ENCODE peak calls at places on chromosomes 4 and X, in nine cellular contexts. T is heart left ventricle, J is tibial nerve, N is Peyer's patch, S is fibroblast of lung, H is HCT116, M is tibial artery, C is OCI-LY7, U is foreskin keratinocyte. R is an unnamed sample. For H3K4me1, the result is how much of the 10 kb centered on the place peaks cover.

GRCh38 chr4:8157944-8158709 is 486 bp downstream of the ABLIM2 start:
- DNase-seq in T (no peak), J (no peak), N (no peak), S (no peak), H (no peak), M (no peak), C (no peak), U (no peak), R (no peak)

GRCh38 chr4:183905081-183905592 is at the start of gene STOX2:
- DNase-seq in T (peak), J (peak), N (peak), S (peak), H (no peak), M (peak), C (no peak), U (no peak), R (no peak)

GRCh38 chrX:108437789-108438623 is at the start of gene COL4A6:
- DNase-seq in T (peak), J (no peak), N (no peak), S (no peak), H (no peak), M (no peak), C (no peak), U (peak), R (no peak)

GRCh38 chr4:167595898-167596297 is 361.6 kb upstream of the SPOCK3 start:
- DNase-seq in T (no peak), J (no peak), N (no peak), S (no peak), H (no peak), M (no peak), C (no peak), U (peak), R (no peak)

GRCh38 chrX:44306336-44306735 is 37.1 kb downstream of the EFHC2 start:
- DNase-seq in T (no peak), J (no peak), N (no peak), S (peak), H (no peak), M (no peak), C (no peak), U (peak), R (no peak)

GRCh38 chrX:133961046-133961445 is 24.3 kb downstream of the GPC3 start:
- DNase-seq in T (no peak), J (no peak), N (no peak), S (no peak), H (no peak), M (no peak), C (no peak), U (no peak), R (no peak)

GRCh38 chrX:38800981-38801845 is at the start of gene MID1IP1:
- DNase-seq in T (peak), J (peak), N (peak), S (peak), H (peak), M (peak), C (peak), U (peak), R (peak)

GRCh38 chrX:145549476-145549875 is 268.2 kb upstream of the SLITRK2 start:
- DNase-seq in T (no peak), J (no peak), N (no peak), S (no peak), H (no peak), M (no peak), C (no peak), U (no peak), R (no peak)

GRCh38 chr4:2712261-2712842 is 43.8 kb downstream of the TNIP2 start:
- DNase-seq in T (no peak), J (no peak), N (no peak), S (peak), H (peak), M (no peak), C (peak), U (no peak), R (no peak)

GRCh38 chr4:47002593-47002992 is 9.2 kb upstream of the GABRA4 start:
- DNase-seq in T (no peak), J (no peak), N (no peak), S (peak), H (no peak), M (no peak), C (no peak), U (peak), R (no peak)

GRCh38 chr4:124206779-124207605 is 505.5 kb downstream of the ANKRD50 start:
- DNase-seq in T (no peak), J (no peak), N (no peak), S (peak), H (no peak), M (no peak), C (no peak), U (peak), R (no peak)

GRCh38 chr4:112735474-112735951 is 98.6 kb downstream of the LARP7 start:
- DNase-seq in T (no peak), J (no peak), N (no peak), S (no peak), H (no peak), M (no peak), C (peak), U (peak), R (no peak)

GRCh38 chrX:14922437-14922836 is 49.2 kb downstream of the MOSPD2 start:
- DNase-seq in T (no peak), J (no peak), N (no peak), S (peak), H (no peak), M (no peak), C (no peak), U (peak), R (no peak)

GRCh38 chrX:110667706-110668105 is 127.9 kb downstream of the CHRDL1 start:
- DNase-seq in T (no peak), J (no peak), N (no peak), S (peak), H (no peak), M (no peak), C (no peak), U (no peak), R (no peak)

GRCh38 chr4:138509346-138509745 is 267.2 kb upstream of the SLC7A11 start:
- DNase-seq in T (no peak), J (no peak), N (no peak), S (no peak), H (no peak), M (no peak), C (no peak), U (no peak), R (no peak)

GRCh38 chr4:88211473-88212252 is 53.2 kb upstream of the ABCG2 start:
- DNase-seq in T (no peak), J (no peak), N (peak), S (no peak), H (peak), M (no peak), C (peak), U (peak), R (peak)

GRCh38 chr4:104491826-104492771 is 2.6 kb downstream of the CXXC4 start:
- DNase-seq in T (no peak), J (no peak), N (no peak), S (peak), H (no peak), M (no peak), C (no peak), U (peak), R (no peak)

GRCh38 chrX:71181558-71181909 is 36.9 kb downstream of the NLGN3 start:
- DNase-seq in T (no peak), J (no peak), N (peak), S (no peak), H (no peak), M (no peak), C (peak), U (no peak), R (peak)

GRCh38 chr4:105440890-105441289 is 33.0 kb downstream of the PPA2 start:
- DNase-seq in T (no peak), J (no peak), N (no peak), S (no peak), H (no peak), M (no peak), C (no peak), U (no peak), R (no peak)

GRCh38 chr4:26503427-26503826 is 13.1 kb upstream of the CCKAR start:
- DNase-seq in T (no peak), J (no peak), N (no peak), S (peak), H (no peak), M (no peak), C (no peak), U (no peak), R (no peak)

GRCh38 chr4:181846934-181847333 is 396.3 kb upstream of the TENM3 start:
- DNase-seq in T (no peak), J (no peak), N (no peak), S (no peak), H (no peak), M (no peak), C (no peak), U (no peak), R (no peak)

GRCh38 chr4:8289956-8290700 is 20.6 kb downstream of the HTRA3 start:
- DNase-seq in T (peak), J (no peak), N (no peak), S (no peak), H (no peak), M (peak), C (no peak), U (no peak), R (no peak)

GRCh38 chrX:48919947-48920712 is 1.3 kb upstream of the PIM2 start:
- DNase-seq in T (no peak), J (no peak), N (no peak), S (no peak), H (no peak), M (no peak), C (peak), U (no peak), R (peak)

GRCh38 chr4:7013171-7013570 is 30.0 kb upstream of the TADA2B start:
- DNase-seq in T (no peak), J (no peak), N (no peak), S (no peak), H (no peak), M (no peak), C (no peak), U (no peak), R (no peak)

GRCh38 chr4:183098080-183098722 is 856 bp upstream of the WWC2 start:
- DNase-seq in T (peak), J (peak), N (peak), S (peak), H (no peak), M (peak), C (no peak), U (peak), R (peak)

GRCh38 chr4:152640058-152640921 is 39.5 kb downstream of the TMEM154 start:
- DNase-seq in T (no peak), J (no peak), N (no peak), S (no peak), H (no peak), M (no peak), C (peak), U (no peak), R (peak)

GRCh38 chr4:155011163-155011825 is 197.1 kb upstream of the NPY2R start:
- DNase-seq in T (no peak), J (no peak), N (no peak), S (no peak), H (no peak), M (no peak), C (no peak), U (no peak), R (no peak)

GRCh38 chr4:42627887-42628646 is 28.8 kb downstream of the ATP8A1 start:
- DNase-seq in T (peak), J (peak), N (peak), S (no peak), H (no peak), M (peak), C (peak), U (no peak), R (peak)

GRCh38 chr4:112510468-112511293 is 5.3 kb downstream of the NEUROG2 start:
- DNase-seq in T (no peak), J (no peak), N (no peak), S (no peak), H (no peak), M (no peak), C (no peak), U (no peak), R (no peak)

GRCh38 chr4:88599298-88599697 is 7.0 kb downstream of the HERC3 start:
- DNase-seq in T (no peak), J (no peak), N (no peak), S (peak), H (no peak), M (no peak), C (no peak), U (no peak), R (no peak)

GRCh38 chr4:152162331-152162697 is 373.6 kb downstream of the FBXW7 start:
- DNase-seq in T (no peak), J (no peak), N (no peak), S (peak), H (no peak), M (no peak), C (no peak), U (no peak), R (no peak)

GRCh38 chr4:92234393-92235176 is 69.2 kb upstream of the GRID2 start:
- DNase-seq in T (no peak), J (no peak), N (no peak), S (peak), H (peak), M (no peak), C (no peak), U (peak), R (no peak)

GRCh38 chrX:118726887-118727685 is at the start of gene IL13RA1:
- DNase-seq in T (peak), J (peak), N (peak), S (peak), H (peak), M (peak), C (no peak), U (peak), R (no peak)

GRCh38 chr4:10589308-10589707 is 95.3 kb downstream of the CLNK start:
- DNase-seq in T (no peak), J (no peak), N (no peak), S (no peak), H (no peak), M (no peak), C (no peak), U (peak), R (no peak)

GRCh38 chr4:173878701-173879100 is 348.7 kb upstream of the HAND2 start:
- DNase-seq in T (peak), J (no peak), N (no peak), S (peak), H (no peak), M (no peak), C (no peak), U (no peak), R (no peak)

GRCh38 chr4:86679441-86679840 is 85.3 kb downstream of the PTPN13 start:
- DNase-seq in T (no peak), J (no peak), N (no peak), S (no peak), H (no peak), M (no peak), C (no peak), U (no peak), R (no peak)

GRCh38 chrX:17846045-17846444 is 15.1 kb downstream of the RAI2 start:
- DNase-seq in T (no peak), J (no peak), N (no peak), S (no peak), H (no peak), M (no peak), C (no peak), U (no peak), R (no peak)

GRCh38 chr4:61877893-61878292 is 677.8 kb downstream of the ADGRL3 start:
- DNase-seq in T (no peak), J (no peak), N (no peak), S (no peak), H (no peak), M (no peak), C (no peak), U (no peak), R (no peak)

GRCh38 chr4:8920289-8920965 is 48.8 kb upstream of the HMX1 start:
- DNase-seq in T (no peak), J (no peak), N (peak), S (no peak), H (no peak), M (peak), C (no peak), U (no peak), R (no peak)

GRCh38 chr4:185822791-185823190 is 10.8 kb upstream of the SORBS2 start:
- DNase-seq in T (no peak), J (no peak), N (no peak), S (no peak), H (no peak), M (no peak), C (no peak), U (no peak), R (no peak)

DNA sequence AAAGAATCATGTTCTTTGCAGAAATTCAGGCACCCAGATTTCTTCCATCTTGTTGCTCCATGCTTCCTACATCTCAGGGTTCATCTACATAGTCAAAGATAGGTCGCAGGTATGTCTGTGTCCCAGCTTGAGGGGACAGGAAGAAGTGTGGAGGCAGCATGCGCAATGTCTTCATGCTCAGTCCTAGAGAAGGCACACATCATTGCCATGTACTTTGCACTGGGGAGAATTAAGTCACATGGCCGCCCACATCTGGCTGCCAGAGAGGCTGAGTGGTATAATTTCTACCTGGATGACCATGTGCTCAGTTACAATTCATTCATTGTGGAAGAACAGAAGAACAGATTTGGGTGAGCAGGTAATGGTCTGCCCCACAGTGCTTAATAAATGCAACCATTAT is 54.1 kb downstream of the GAB1 start:
- DNase-seq in T (no peak), J (no peak), N (peak), S (no peak), H (no peak), M (no peak), C (peak), U (no peak), R (no peak)
- H3K4me1 ChIP-seq in T (under half), J (under half), N (under half), S (under half), H (under half), M (half or more), C (half or more), U (under half), R (under half)

DNA sequence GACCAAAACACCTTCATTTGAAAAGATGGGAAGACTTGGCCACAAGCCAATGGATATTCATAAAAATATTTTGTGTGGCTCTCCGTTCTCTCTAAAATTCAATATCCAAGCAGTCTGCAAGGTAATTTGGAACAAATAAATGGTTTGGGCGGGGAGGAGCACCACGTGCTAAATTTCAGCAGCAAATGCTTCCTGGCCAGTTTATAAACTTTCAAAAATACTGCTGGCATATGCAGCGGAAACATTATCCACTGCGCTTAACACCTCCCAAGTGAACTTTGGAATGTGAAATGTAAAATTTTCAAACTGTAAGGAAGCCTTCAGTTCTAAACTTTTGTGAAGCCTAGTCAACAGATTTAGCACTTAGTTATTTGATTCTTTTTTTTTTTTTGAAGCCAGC is 191.0 kb downstream of the NSUN7 start:
- DNase-seq in T (no peak), J (no peak), N (no peak), S (no peak), H (no peak), M (no peak), C (no peak), U (no peak), R (no peak)
- H3K27ac ChIP-seq in T (peak), J (no peak), N (no peak), S (no peak), H (no peak), M (peak), C (no peak), U (no peak), R (no peak)

GRCh38 chr4:82889287-82889686 is 1.7 kb downstream of the SEC31A start:
- DNase-seq in T (no peak), J (no peak), N (no peak), S (no peak), H (no peak), M (no peak), C (no peak), U (no peak), R (no peak)
- H3K4me1 ChIP-seq in T (under half), J (under half), N (under half), S (under half), H (under half), M (half or more), C (half or more), U (under half), R (under half)

DNA sequence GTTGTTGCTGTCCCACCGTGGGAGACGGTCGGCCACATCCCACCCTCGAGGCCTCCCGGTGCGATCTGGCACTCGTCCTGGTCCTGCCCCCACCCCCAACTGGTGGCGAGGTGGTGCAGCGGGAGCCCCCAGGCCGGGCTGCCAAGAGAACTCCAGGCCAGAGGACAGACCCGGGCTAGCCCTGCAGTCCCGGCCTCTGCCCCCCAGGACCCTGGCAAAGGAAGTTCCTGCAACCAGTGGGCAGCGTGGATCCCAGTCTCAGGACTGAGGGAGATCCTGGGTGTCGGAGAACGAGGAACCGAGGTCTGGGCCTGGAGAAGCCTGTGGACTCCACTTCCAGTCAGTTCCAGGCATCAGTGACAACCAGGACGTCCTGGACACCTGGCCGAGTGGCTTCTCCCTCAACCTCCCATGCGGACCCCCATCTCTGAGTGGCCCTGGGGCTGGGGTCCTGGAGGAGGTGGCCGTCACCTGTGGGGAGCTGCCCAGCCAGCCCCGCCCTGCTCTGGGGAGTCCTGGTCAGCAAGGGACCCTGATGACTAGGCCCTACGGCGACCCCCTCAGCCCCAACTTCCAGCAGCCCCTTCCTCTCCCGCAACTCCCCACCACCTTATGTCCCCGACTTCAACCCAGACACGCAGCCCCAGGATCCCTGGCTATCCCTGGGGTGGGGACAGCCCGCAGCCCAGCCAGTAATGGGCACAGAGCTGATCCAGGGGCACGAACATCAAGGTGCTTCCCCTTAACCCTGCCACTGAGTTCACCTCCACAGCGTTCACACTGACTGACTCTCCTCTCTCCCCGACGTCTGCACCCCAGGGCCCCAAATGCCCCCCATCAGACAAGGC is 53.6 kb upstream of the NKX1-1 start:
- DNase-seq in T (no peak), J (no peak), N (no peak), S (no peak), H (no peak), M (no peak), C (no peak), U (no peak), R (no peak)
- H3K27ac ChIP-seq in T (no peak), J (no peak), N (no peak), S (no peak), H (no peak), M (no peak), C (no peak), U (no peak), R (no peak)

GRCh38 chrX:40172169-40172979 is 74.6 kb upstream of the BCOR start:
- DNase-seq in T (peak), J (no peak), N (peak), S (peak), H (no peak), M (peak), C (peak), U (no peak), R (no peak)
- H3K4me1 ChIP-seq in T (under half), J (under half), N (under half), S (under half), H (under half), M (under half), C (half or more), U (under half), R (under half)

GRCh38 chrX:22366166-22366702 is 93.5 kb downstream of the CBLL2 start:
- DNase-seq in T (no peak), J (no peak), N (no peak), S (peak), H (no peak), M (no peak), C (no peak), U (peak), R (no peak)

GRCh38 chrX:22366866-22367265 is 94.2 kb downstream of the CBLL2 start:
- DNase-seq in T (no peak), J (no peak), N (no peak), S (no peak), H (no peak), M (no peak), C (no peak), U (no peak), R (no peak)

GRCh38 chrX:22360129-22360528 is 87.4 kb downstream of the CBLL2 start:
- DNase-seq in T (no peak), J (no peak), N (no peak), S (peak), H (no peak), M (no peak), C (no peak), U (no peak), R (no peak)

DNA sequence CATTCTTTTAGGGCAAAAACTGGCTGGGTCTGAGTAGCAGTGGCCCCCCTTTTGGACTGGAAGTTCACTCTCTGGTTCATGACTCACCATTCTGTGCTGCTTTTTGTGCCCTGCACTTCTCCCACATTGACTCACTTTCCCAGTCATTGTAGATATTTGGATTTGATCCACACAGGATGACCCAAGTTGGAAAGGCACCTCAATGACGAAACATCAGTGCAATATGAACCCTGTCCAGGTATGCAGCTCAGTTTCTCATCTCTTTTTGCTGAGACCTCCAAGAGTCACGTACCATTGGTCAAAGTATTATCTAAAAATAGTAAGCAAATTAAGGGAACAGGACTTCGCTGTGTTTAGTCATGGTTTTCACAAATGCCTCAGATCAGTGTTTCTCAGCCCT is 92.7 kb downstream of the CBLL2 start:
- DNase-seq in T (no peak), J (no peak), N (no peak), S (peak), H (peak), M (no peak), C (no peak), U (peak), R (no peak)
- H3K27ac ChIP-seq in T (no peak), J (no peak), N (no peak), S (no peak), H (no peak), M (no peak), C (no peak), U (peak), R (no peak)